ENCODE peak calls at places on chromosome 12, in four cellular contexts. A is Panc1, O is neural progenitor cell, P is upper lobe of left lung. X is an unnamed sample.

GRCh38 chr12:9024512-9024911 is 35.2 kb downstream of the KLRG1 start:
- DNase-seq in A (no peak), O (no peak), P (no peak), X (no peak)

GRCh38 chr12:48165089-48166031 is 8.0 kb upstream of the ASB8 start:
- DNase-seq in P (no peak), A (peak; percentile 52), O (peak; percentile 75), X (no peak)

GRCh38 chr12:124422570-124423523 is 128.0 kb downstream of the RFLNA start:
- DNase-seq in P (peak; percentile 96), A (no peak), O (no peak), X (peak; percentile 56)

GRCh38 chr12:109447482-109447881 is 29.6 kb downstream of the KCTD10 start:
- DNase-seq in O (no peak), A (no peak), P (no peak), X (no peak)

GRCh38 chr12:120453977-120454376 is 7.7 kb downstream of the GATC start:
- DNase-seq in P (no peak), A (no peak), O (peak; percentile 45), X (no peak)

GRCh38 chr12:15837141-15837781 is 44.9 kb upstream of the STRAP start:
- DNase-seq in P (no peak), A (no peak), O (no peak), X (no peak)

GRCh38 chr12:71548906-71549305 is 109.3 kb downstream of the LGR5 start:
- DNase-seq in A (no peak), O (no peak), P (no peak), X (no peak)

GRCh38 chr12:95070378-95070777 is 3.0 kb downstream of the NR2C1 start:
- DNase-seq in A (no peak), O (no peak), P (no peak), X (no peak)

GRCh38 chr12:116535241-116535640 is 23.9 kb upstream of the MAP1LC3B2 start:
- DNase-seq in A (no peak), P (no peak), O (no peak), X (no peak)

GRCh38 chr12:65808580-65808979 is 15.7 kb upstream of the HMGA2 start:
- DNase-seq in A (no peak), P (no peak), O (no peak), X (no peak)

GRCh38 chr12:524167-524951 is 64.6 kb downstream of the B4GALNT3 start:
- DNase-seq in A (no peak), O (no peak), P (no peak), X (no peak)

GRCh38 chr12:108374596-108375320 is 35.6 kb upstream of the CMKLR1 start:
- DNase-seq in P (no peak), O (no peak), A (no peak), X (no peak)

GRCh38 chr12:27332407-27333310 is at the start of gene BMAL2:
- DNase-seq in P (peak; percentile 92), O (peak; percentile 85), A (no peak), X (no peak)

GRCh38 chr12:38904932-38905479 is 385 bp downstream of the CPNE8 start:
- DNase-seq in P (peak; percentile 85), O (peak; percentile 74), A (peak; percentile 75), X (peak; percentile 38)

GRCh38 chr12:38903596-38903995 is 1.8 kb downstream of the CPNE8 start:
- DNase-seq in A (no peak), P (no peak), O (no peak), X (no peak)

GRCh38 chr12:38906482-38907170 is 1.2 kb upstream of the CPNE8 start:
- DNase-seq in A (peak; percentile 69), P (peak; percentile 96), O (peak; percentile 96), X (peak; percentile 66)

GRCh38 chr12:38907171-38907923 is 2.0 kb upstream of the CPNE8 start:
- DNase-seq in O (no peak), P (no peak), A (no peak), X (no peak)

GRCh38 chr12:38905480-38906351 is at the start of gene CPNE8:
- DNase-seq in O (peak; percentile 75), A (peak; percentile 57), P (peak; percentile 94), X (no peak)
- H3K4me3 ChIP-seq in O (peak within 1 kb of the TSS; percentile 66), A (peak within 1 kb of the TSS; percentile 92), P (peak within 1 kb of the TSS; percentile 70), X (peak within 1 kb of the TSS; percentile 53)

DNA sequence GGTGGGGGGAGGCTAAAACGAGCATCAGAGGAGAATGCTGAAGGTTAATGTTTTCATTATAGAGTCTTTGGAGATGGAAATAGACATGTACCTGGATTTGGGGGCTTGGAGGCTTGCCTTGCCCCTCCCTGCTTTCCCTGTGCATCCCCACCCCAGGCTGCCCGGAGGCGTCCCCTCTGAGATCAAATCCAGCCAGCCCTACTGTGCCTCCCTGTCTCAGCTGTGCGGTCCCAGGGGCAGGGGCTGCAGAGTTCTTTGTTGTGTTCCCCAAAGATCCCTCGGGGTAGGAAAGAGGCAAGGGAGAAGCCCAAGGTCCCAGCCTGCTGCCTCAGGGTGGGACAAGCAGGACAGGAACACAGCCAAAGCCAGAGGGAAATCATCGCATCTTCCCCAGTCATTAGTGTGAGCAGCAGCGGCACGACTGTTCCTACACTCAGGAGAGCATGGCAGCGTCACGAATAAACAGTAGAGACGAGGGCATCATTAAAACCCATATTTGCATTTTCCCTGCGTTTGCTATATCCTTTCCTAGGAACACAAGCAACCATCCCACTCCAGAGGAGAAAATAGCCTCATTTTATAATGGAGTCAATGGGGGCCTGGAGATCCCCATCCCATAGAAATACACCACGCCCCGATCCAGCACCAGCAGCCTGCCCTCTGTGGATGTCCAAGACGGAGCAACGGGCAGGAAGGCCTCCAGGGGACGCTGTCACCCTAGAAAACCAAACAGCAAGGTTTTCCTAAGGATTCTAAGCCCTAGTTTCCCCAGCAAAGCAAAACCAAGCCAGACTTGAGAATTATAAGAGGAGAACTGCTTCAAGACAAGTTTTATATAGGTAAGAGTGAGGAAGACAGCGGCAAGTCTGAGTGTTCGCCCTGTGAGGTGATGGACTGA is 32.4 kb downstream of the ANO2 start:
- DNase-seq in O (peak; percentile 82), P (no peak), A (no peak), X (no peak)
- TF ChIP-seq CTCF in O (peak; percentile 97), P (no peak), A (peak; percentile 58), X (peak; percentile 7)

GRCh38 chr12:56114084-56114483 is 2.3 kb upstream of the RPL41 start:
- DNase-seq in A (no peak), O (no peak), P (no peak), X (no peak)
- H3K36me3 ChIP-seq in A (peaks cover 36% of the 10 kb centered on the region), O (peaks cover 15% of the 10 kb centered on the region), P (peaks cover 45% of the 10 kb centered on the region), X (no peaks in the 10 kb centered on the region)

DNA sequence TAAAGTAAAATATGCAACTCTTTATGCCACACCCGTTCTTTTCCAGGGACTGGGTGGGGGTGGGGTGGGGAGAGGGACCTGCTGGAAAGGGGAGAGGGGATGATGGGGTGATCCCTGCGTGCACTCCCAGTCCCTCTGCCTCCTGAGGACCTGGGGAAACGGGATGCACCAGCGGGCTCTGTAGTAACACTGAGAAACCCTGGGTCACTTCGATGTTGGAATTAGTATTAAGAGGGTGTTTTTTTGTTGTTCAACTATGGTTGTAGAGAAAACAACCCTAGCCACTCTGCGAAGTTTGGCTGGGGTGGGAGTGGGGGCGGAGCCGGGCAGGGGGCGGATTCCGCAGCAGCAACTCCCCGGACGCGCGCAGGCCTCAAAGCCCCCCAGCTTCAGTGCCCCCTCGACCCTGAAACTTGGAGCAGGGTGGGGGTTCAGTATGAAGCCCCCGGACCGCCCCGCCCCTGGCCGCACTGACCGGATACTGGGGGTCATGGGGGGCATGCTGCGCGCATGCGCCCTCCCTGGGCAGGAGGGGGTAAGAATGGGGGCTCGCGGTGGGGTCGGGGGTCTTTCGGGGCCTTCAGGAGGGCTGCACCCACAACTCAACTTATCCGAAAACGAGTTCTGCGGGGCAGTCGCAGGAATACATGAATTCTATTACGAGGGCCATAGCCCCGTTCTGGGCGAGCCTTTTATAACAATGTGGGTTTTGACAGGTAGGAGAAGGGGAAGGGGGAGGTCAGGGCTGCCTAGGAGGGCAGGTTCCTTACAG is 1.3 kb upstream of the ARHGEF25 start:
- DNase-seq in O (peak; percentile 22), A (no peak), P (peak; percentile 85), X (no peak)
- H3K4me3 ChIP-seq in O (peak overlapping the region; percentile 60), A (no peak overlapping the region), P (no peak overlapping the region), X (no peak overlapping the region)

GRCh38 chr12:76688627-76689026 is 75.3 kb upstream of the ZDHHC17 start:
- DNase-seq in O (no peak), A (no peak), P (no peak), X (no peak)
- TF ChIP-seq CTCF in O (peak; percentile 57), A (peak; percentile 18), P (no peak), X (peak; percentile 21)

GRCh38 chr12:53060721-53061276 is 10.9 kb downstream of the TNS2 start:
- DNase-seq in O (no peak), P (peak; percentile 84), A (no peak), X (no peak)
- H3K36me3 ChIP-seq in O (no peaks in the 10 kb centered on the region), P (peaks cover 93% of the 10 kb centered on the region), A (no peaks in the 10 kb centered on the region), X (peaks cover 3% of the 10 kb centered on the region)

X was measured in kidney epithelial cell.